ENCODE peak calls at places on chromosomes 2 and 18, in four cellular contexts. One of them, this sample, is unnamed.

GRCh38 chr2:56448403-56448998 is 264.7 kb downstream of the CCDC85A start:
- DNase-seq in H1: no peak
- DNase-seq in SK-N-SH: no peak
- DNase-seq in K562: no peak
- DNase-seq in this sample: peak

GRCh38 chr18:3016584-3017292 is 3.8 kb upstream of the LPIN2 start:
- DNase-seq in K562: no peak
- DNase-seq in H1: no peak
- DNase-seq in SK-N-SH: no peak
- DNase-seq in this sample: no peak

GRCh38 chr18:55699233-55699765 is 111.3 kb upstream of the TCF4 start:
- DNase-seq in SK-N-SH: no peak
- DNase-seq in K562: peak
- DNase-seq in H1: no peak
- DNase-seq in this sample: no peak

GRCh38 chr2:86598966-86599365 is 24.7 kb downstream of the RNF103 start:
- DNase-seq in H1: no peak
- DNase-seq in SK-N-SH: no peak
- DNase-seq in K562: no peak
- DNase-seq in this sample: no peak

GRCh38 chr18:55264108-55264507 is 304.8 kb upstream of the CCDC68 start:
- DNase-seq in H1: no peak
- DNase-seq in SK-N-SH: no peak
- DNase-seq in K562: no peak
- DNase-seq in this sample: no peak

GRCh38 chr2:27182346-27182745 is 29.5 kb upstream of the ATRAID start:
- DNase-seq in K562: no peak
- DNase-seq in H1: no peak
- DNase-seq in SK-N-SH: no peak
- DNase-seq in this sample: no peak

GRCh38 chr2:144152817-144153271 is 367.1 kb downstream of the ZEB2 start:
- DNase-seq in K562: peak
- DNase-seq in SK-N-SH: no peak
- DNase-seq in H1: no peak
- DNase-seq in this sample: no peak

GRCh38 chr2:221444106-221444505 is 128.0 kb downstream of the EPHA4 start:
- DNase-seq in H1: no peak
- DNase-seq in SK-N-SH: no peak
- DNase-seq in K562: no peak
- DNase-seq in this sample: no peak

GRCh38 chr18:3508576-3509559 is 58.9 kb downstream of the TGIF1 start:
- DNase-seq in SK-N-SH: no peak
- DNase-seq in H1: no peak
- DNase-seq in K562: no peak
- DNase-seq in this sample: no peak

GRCh38 chr2:219615894-219616293 is 11.5 kb upstream of the SLC4A3 start:
- DNase-seq in SK-N-SH: no peak
- DNase-seq in K562: no peak
- DNase-seq in H1: no peak
- DNase-seq in this sample: no peak

GRCh38 chr2:20563833-20564232 is 87.1 kb downstream of the HS1BP3 start:
- DNase-seq in H1: no peak
- DNase-seq in SK-N-SH: no peak
- DNase-seq in K562: no peak
- DNase-seq in this sample: no peak

GRCh38 chr2:85470850-85471800 is 52.6 kb downstream of the SH2D6 start:
- DNase-seq in K562: no peak
- DNase-seq in H1: no peak
- DNase-seq in SK-N-SH: peak
- DNase-seq in this sample: peak

GRCh38 chr2:178924817-178925216 is 117.6 kb upstream of the TTN start:
- DNase-seq in K562: no peak
- DNase-seq in SK-N-SH: no peak
- DNase-seq in H1: no peak
- DNase-seq in this sample: no peak

GRCh38 chr18:79587298-79588125 is 92.1 kb upstream of the CTDP1 start:
- DNase-seq in K562: no peak
- DNase-seq in H1: no peak
- DNase-seq in SK-N-SH: no peak
- DNase-seq in this sample: no peak

DNA sequence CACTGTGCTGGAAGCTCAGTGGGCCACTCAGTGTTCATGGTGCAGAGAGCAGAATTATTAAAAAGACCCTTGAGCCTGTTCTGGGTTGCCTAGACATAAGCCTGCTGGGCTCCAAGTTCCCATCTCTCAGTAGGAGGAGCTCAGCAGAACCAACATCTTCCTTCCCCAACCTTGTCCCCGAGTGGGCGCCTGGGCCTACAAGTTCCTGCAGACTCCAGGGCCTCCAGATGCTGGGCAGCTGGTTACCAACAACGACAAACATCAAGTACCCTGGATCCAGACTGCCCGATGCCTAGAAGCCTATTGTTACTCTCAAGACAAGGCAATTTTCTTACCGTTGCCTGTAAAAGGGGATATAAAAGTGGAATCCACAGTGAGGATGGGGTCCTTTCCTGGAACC is 214.2 kb downstream of the HAUS1 start:
- DNase-seq in K562: no peak
- DNase-seq in H1: no peak
- DNase-seq in SK-N-SH: no peak
- DNase-seq in this sample: no peak
- TF ChIP-seq EP300 in K562: no peak
- TF ChIP-seq EP300 in H1: no peak
- TF ChIP-seq EP300 in SK-N-SH: no peak
- TF ChIP-seq EP300 in this sample: no peak

DNA sequence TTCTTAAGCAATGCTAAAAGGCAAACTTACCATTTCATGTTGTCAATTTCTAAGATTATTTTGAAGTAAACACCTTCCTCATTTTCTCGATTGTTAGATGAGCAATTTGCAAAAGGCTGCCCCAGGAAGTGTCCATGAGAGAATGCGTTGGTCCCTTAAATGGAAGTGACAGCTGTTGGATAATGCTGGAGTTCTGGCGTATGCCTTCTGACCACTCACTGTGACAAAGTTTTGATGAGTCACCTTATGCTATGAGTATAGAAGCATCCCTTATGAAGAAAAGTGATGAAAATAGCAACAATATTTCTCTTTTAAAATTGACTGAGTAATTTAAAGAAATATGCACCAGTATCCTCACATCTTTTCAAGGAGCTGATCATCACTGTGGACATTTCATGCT is 1497.5 kb downstream of the DPP10 start:
- DNase-seq in K562: no peak
- DNase-seq in H1: no peak
- DNase-seq in SK-N-SH: no peak
- DNase-seq in this sample: no peak
- TF ChIP-seq MAX in K562: no peak
- TF ChIP-seq MAX in H1: no peak
- TF ChIP-seq MAX in SK-N-SH: no peak
- TF ChIP-seq MAX in this sample: no peak

GRCh38 chr2:54670485-54671009 is 52.9 kb upstream of the EML6 start:
- DNase-seq in SK-N-SH: no peak
- DNase-seq in K562: no peak
- DNase-seq in H1: no peak
- DNase-seq in this sample: no peak

GRCh38 chr2:54671010-54671409 is 52.5 kb upstream of the EML6 start:
- DNase-seq in SK-N-SH: no peak
- DNase-seq in H1: no peak
- DNase-seq in K562: no peak
- DNase-seq in this sample: no peak

GRCh38 chr2:54668711-54669110 is 54.8 kb upstream of the EML6 start:
- DNase-seq in SK-N-SH: no peak
- DNase-seq in H1: no peak
- DNase-seq in K562: no peak
- DNase-seq in this sample: no peak

GRCh38 chr2:54667726-54668650 is 55.5 kb upstream of the EML6 start:
- DNase-seq in SK-N-SH: no peak
- DNase-seq in K562: no peak
- DNase-seq in H1: no peak
- DNase-seq in this sample: no peak

DNA sequence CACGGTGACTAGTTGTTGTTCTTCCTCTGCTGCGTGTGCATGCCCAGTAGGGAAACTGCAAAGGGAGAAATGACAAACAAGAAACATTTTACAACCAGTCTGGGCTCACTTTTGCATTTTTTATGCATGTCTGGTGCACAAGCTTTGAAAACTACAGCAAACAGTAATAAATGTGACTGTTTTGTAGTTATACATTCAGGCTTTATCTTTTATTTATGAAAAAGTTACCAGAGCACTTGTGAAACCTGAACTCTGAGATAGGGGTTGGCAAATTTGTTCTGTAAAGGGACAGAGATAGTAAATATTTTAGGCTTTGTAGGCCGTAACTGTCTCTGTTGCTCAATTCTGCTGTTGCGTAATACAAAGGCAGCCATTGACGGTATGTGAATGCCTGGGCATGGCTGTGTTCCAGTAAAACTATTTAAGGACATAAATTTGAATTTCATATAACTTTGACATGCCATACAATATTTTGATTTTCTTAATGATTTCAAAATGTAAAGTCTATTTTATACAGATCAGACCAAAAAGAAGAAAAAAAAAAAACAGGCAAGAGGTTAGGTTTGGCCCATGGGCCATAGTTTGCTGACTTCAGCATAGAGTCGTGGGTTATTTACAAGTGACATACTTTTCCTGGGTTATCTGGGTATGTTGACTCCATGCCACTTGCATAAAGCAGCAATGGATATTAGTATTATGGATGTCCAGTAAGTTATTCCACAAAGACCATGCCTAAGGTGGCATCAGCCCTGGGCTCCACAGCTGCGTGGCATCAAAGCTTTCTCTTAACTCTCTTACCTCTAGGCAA is 53.6 kb upstream of the EML6 start:
- DNase-seq in SK-N-SH: no peak
- DNase-seq in H1: no peak
- DNase-seq in K562: no peak
- DNase-seq in this sample: no peak
- TF ChIP-seq EP300 in SK-N-SH: no peak
- TF ChIP-seq EP300 in H1: no peak
- TF ChIP-seq EP300 in K562: no peak
- TF ChIP-seq EP300 in this sample: no peak

GRCh38 chr2:61978522-61978921 is 73.0 kb downstream of the COMMD1 start:
- DNase-seq in H1: no peak
- DNase-seq in SK-N-SH: no peak
- DNase-seq in K562: no peak
- DNase-seq in this sample: no peak
- TF ChIP-seq MAX in H1: no peak
- TF ChIP-seq MAX in SK-N-SH: no peak
- TF ChIP-seq MAX in K562: no peak
- TF ChIP-seq MAX in this sample: no peak

GRCh38 chr2:65128297-65129190 is 1.4 kb downstream of the RAB1A start:
- DNase-seq in H1: no peak
- DNase-seq in SK-N-SH: no peak
- DNase-seq in K562: no peak
- DNase-seq in this sample: no peak
- TF ChIP-seq EP300 in H1: no peak
- TF ChIP-seq EP300 in SK-N-SH: no peak
- TF ChIP-seq EP300 in K562: no peak
- TF ChIP-seq EP300 in this sample: no peak

GRCh38 chr18:41395695-41396094 is 559.3 kb upstream of the PIK3C3 start:
- DNase-seq in K562: no peak
- DNase-seq in H1: no peak
- DNase-seq in SK-N-SH: no peak
- DNase-seq in this sample: no peak

GRCh38 chr18:41396861-41397260 is 558.2 kb upstream of the PIK3C3 start:
- DNase-seq in H1: no peak
- DNase-seq in K562: no peak
- DNase-seq in SK-N-SH: no peak
- DNase-seq in this sample: no peak

GRCh38 chr18:41396211-41396610 is 558.8 kb upstream of the PIK3C3 start:
- DNase-seq in K562: no peak
- DNase-seq in H1: no peak
- DNase-seq in SK-N-SH: no peak
- DNase-seq in this sample: no peak

GRCh38 chr18:41389936-41390667 is 564.9 kb upstream of the PIK3C3 start:
- DNase-seq in K562: no peak
- DNase-seq in H1: no peak
- DNase-seq in SK-N-SH: no peak
- DNase-seq in this sample: no peak

DNA sequence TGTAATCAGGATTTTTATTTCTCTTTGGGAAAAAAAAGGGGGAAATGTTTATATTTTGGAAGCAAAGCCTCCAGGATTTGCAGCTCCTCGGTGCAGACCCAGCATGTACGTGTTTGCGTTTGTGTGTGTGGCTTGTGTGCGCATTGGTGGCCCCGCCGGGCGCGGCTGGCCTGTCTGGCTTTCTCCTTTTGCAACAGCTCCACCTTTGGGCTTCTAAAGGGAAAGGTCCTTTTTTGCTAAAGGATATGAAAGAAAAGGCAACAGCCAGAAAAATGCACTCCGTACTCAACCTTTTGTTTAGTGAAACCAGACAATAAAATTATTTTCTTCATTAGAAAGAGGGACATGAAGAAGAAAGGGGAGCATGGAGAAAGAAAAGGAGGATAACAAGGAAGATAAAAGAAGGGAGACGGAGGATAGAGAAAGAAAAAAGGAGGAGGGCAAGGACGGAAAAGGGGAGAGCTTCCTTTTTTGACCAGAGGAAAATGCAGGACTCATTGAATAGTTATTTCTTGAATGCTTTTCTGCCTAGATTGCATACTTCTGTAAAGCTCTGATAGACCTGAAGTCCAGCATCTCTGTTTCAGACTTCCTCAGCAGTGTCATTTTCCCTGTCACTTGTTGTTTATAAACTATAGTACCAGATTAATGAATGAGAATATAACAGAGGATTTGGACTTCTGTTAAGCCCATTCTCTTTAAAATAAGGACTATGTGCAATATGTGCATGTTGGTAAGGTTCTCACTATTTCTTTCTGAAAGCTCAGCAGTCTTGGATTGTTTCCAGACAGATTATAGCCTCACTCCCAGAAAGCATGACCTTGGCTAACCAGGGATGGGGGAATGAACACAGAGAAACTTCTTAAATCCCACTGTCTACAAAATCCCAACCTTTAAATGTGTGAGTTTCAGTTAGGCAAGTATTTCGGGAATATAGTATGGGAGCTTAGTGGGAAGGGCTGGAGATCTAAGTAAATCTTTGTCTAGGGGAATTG is 563.1 kb upstream of the PIK3C3 start:
- DNase-seq in H1: peak
- DNase-seq in K562: no peak
- DNase-seq in SK-N-SH: peak
- DNase-seq in this sample: peak
- TF ChIP-seq MAX in H1: no peak
- TF ChIP-seq MAX in K562: no peak
- TF ChIP-seq MAX in SK-N-SH: no peak
- TF ChIP-seq MAX in this sample: no peak